ENCODE peak calls at places on chromosomes 12 and 14, in seven cellular contexts. S, P, J, L, T, D and W are unnamed samples.

GRCh38 chr12:124500232-124501079 is 67.0 kb downstream of the NCOR2 start:
- DNase-seq in S (no peak), P (no peak), J (no peak), L (peak; percentile 85), T (peak; percentile 77), D (no peak), W (no peak)

GRCh38 chr12:69466867-69467266 is 3.3 kb upstream of the FRS2 start:
- DNase-seq in S (no peak), P (no peak), J (no peak), L (no peak), T (no peak), D (no peak), W (no peak)

GRCh38 chr14:26621807-26622560 is 24.2 kb upstream of the NOVA1 start:
- DNase-seq in S (peak; percentile 45), P (no peak), J (no peak), L (no peak), T (no peak), D (no peak), W (no peak)

GRCh38 chr14:51441001-51441400 is 201.0 kb downstream of the TMX1 start:
- DNase-seq in S (no peak), P (no peak), J (no peak), L (no peak), T (no peak), D (no peak), W (no peak)

GRCh38 chr12:8603858-8604257 is 8.8 kb downstream of the AICDA start:
- DNase-seq in S (no peak), P (no peak), J (no peak), L (no peak), T (no peak), D (no peak), W (no peak)

GRCh38 chr14:89845346-89845745 is 109.2 kb downstream of the EFCAB11 start:
- DNase-seq in S (peak; percentile 96), P (no peak), J (no peak), L (no peak), T (no peak), D (no peak), W (no peak)

GRCh38 chr14:23033801-23034497 is 751 bp downstream of the PSMB5 start:
- DNase-seq in S (no peak), P (no peak), J (no peak), L (no peak), T (no peak), D (no peak), W (no peak)

GRCh38 chr12:46609281-46609623 is 216.5 kb downstream of the SLC38A4 start:
- DNase-seq in S (no peak), P (no peak), J (no peak), L (no peak), T (no peak), D (no peak), W (no peak)

GRCh38 chr12:120119395-120119973 is 2.9 kb upstream of the RAB35 start:
- DNase-seq in S (peak; percentile 71), P (no peak), J (no peak), L (no peak), T (no peak), D (no peak), W (no peak)

GRCh38 chr14:92586001-92586947 is 72.7 kb downstream of the RIN3 start:
- DNase-seq in S (peak; percentile 99), P (no peak), J (no peak), L (no peak), T (no peak), D (no peak), W (no peak)

GRCh38 chr14:61438860-61439765 is 117.7 kb downstream of the PRKCH start:
- DNase-seq in S (peak; percentile 34), P (peak; percentile 1), J (no peak), L (peak; percentile 44), T (peak; percentile 53), D (no peak), W (peak; percentile 57)

GRCh38 chr12:107126688-107127481 is 33.5 kb upstream of the CRY1 start:
- DNase-seq in S (no peak), P (no peak), J (no peak), L (peak; percentile 22), T (no peak), D (no peak), W (no peak)

GRCh38 chr12:33676866-33677265 is 237.2 kb upstream of the SYT10 start:
- DNase-seq in S (no peak), P (no peak), J (no peak), L (no peak), T (no peak), D (no peak), W (no peak)

GRCh38 chr12:131471946-131472732 is 238.8 kb upstream of the SFSWAP start:
- DNase-seq in S (no peak), P (no peak), J (no peak), L (no peak), T (no peak), D (no peak), W (no peak)

GRCh38 chr12:100553851-100554404 is 19.6 kb upstream of the GAS2L3 start:
- DNase-seq in S (peak; percentile 60), P (no peak), J (no peak), L (no peak), T (no peak), D (no peak), W (no peak)

GRCh38 chr12:38587594-38587993 is 271.0 kb downstream of the ALG10B start:
- DNase-seq in S (no peak), P (no peak), J (no peak), L (no peak), T (no peak), D (no peak), W (no peak)

GRCh38 chr12:5376591-5377207 is 55.2 kb upstream of the NTF3 start:
- DNase-seq in S (no peak), P (no peak), J (no peak), L (no peak), T (no peak), D (no peak), W (no peak)

GRCh38 chr12:60494249-60494648 is 898.4 kb downstream of the SLC16A7 start:
- DNase-seq in S (peak; percentile 74), P (no peak), J (no peak), L (peak; percentile 35), T (no peak), D (no peak), W (peak; percentile 13)

GRCh38 chr12:109130755-109131521 is 14.6 kb downstream of the ACACB start:
- DNase-seq in S (no peak), P (no peak), J (peak; percentile 85), L (no peak), T (peak; percentile 85), D (no peak), W (no peak)

GRCh38 chr12:81077686-81078441 is at the start of gene ACSS3:
- DNase-seq in S (peak; percentile 64), P (no peak), J (peak; percentile 80), L (no peak), T (peak; percentile 44), D (no peak), W (no peak)

GRCh38 chr12:16796168-16796567 is 190.2 kb upstream of the LMO3 start:
- DNase-seq in S (no peak), P (no peak), J (no peak), L (peak; percentile 2), T (no peak), D (no peak), W (no peak)

GRCh38 chr14:24789277-24789832 is 155.4 kb upstream of the GZMB start:
- DNase-seq in S (no peak), P (no peak), J (no peak), L (no peak), T (no peak), D (no peak), W (no peak)

GRCh38 chr14:85054178-85054577 is 475.8 kb upstream of the FLRT2 start:
- DNase-seq in S (no peak), P (no peak), J (no peak), L (no peak), T (no peak), D (no peak), W (no peak)

GRCh38 chr14:72513994-72514659 is 379.8 kb downstream of the DPF3 start:
- DNase-seq in S (peak; percentile 75), P (peak; percentile 24), J (no peak), L (peak; percentile 40), T (no peak), D (no peak), W (peak; percentile 28)

GRCh38 chr12:15634010-15634676 is 155.0 kb downstream of the EPS8 start:
- DNase-seq in S (peak; percentile 76), P (no peak), J (no peak), L (no peak), T (no peak), D (no peak), W (no peak)

GRCh38 chr12:76142305-76142704 is 57.8 kb upstream of the NAP1L1 start:
- DNase-seq in S (no peak), P (no peak), J (no peak), L (no peak), T (no peak), D (no peak), W (no peak)

GRCh38 chr12:52907092-52907810 is 2.4 kb upstream of the KRT8 start:
- DNase-seq in S (no peak), P (no peak), J (no peak), L (no peak), T (peak; percentile 95), D (no peak), W (peak; percentile 91)

GRCh38 chr14:89973234-89973823 is 17.6 kb downstream of the TDP1 start:
- DNase-seq in S (peak; percentile 72), P (peak; percentile 35), J (peak; percentile 73), L (peak; percentile 68), T (peak; percentile 55), D (peak; percentile 39), W (peak; percentile 69)

GRCh38 chr12:51128905-51129304 is 44.0 kb downstream of the TFCP2 start:
- DNase-seq in S (peak; percentile 47), P (no peak), J (no peak), L (no peak), T (no peak), D (no peak), W (no peak)